ENCODE peak calls at places on chromosomes 6 and 20, in seven cellular contexts. O, S, N, W, Y, I and Q are unnamed samples.

GRCh38 chr6:167788531-167788903 is 38.2 kb upstream of the AFDN start:
- DNase-seq in O (no peak), S (no peak), N (no peak), W (no peak), Y (no peak), I (no peak), Q (no peak)

GRCh38 chr6:148438593-148438992 is 96.0 kb downstream of the SASH1 start:
- DNase-seq in O (no peak), S (no peak), N (no peak), W (no peak), Y (peak), I (no peak), Q (no peak)

GRCh38 chr6:20092071-20092566 is 120.2 kb downstream of the MBOAT1 start:
- DNase-seq in O (peak), S (no peak), N (no peak), W (no peak), Y (peak), I (no peak), Q (peak)

GRCh38 chr20:35004051-35004725 is 48.5 kb downstream of the MYH7B start:
- DNase-seq in O (no peak), S (no peak), N (no peak), W (no peak), Y (no peak), I (peak), Q (no peak)

GRCh38 chr6:90458353-90459224 is 128.3 kb downstream of the MAP3K7 start:
- DNase-seq in O (peak), S (no peak), N (no peak), W (peak), Y (no peak), I (no peak), Q (no peak)

GRCh38 chr6:146281963-146282362 is 253.1 kb downstream of the GRM1 start:
- DNase-seq in O (no peak), S (no peak), N (no peak), W (no peak), Y (no peak), I (no peak), Q (no peak)

GRCh38 chr6:36120979-36121706 is 9.2 kb upstream of the MAPK13 start:
- DNase-seq in O (peak), S (peak), N (no peak), W (peak), Y (peak), I (peak), Q (peak)

GRCh38 chr6:118685823-118686449 is 34.5 kb upstream of the CEP85L start:
- DNase-seq in O (no peak), S (no peak), N (no peak), W (no peak), Y (no peak), I (no peak), Q (no peak)

GRCh38 chr6:157537518-157537917 is 156.5 kb downstream of the ZDHHC14 start:
- DNase-seq in O (no peak), S (no peak), N (no peak), W (no peak), Y (no peak), I (no peak), Q (no peak)

GRCh38 chr6:31582230-31582601 is at the start of gene LTB:
- DNase-seq in O (no peak), S (no peak), N (no peak), W (peak), Y (no peak), I (peak), Q (no peak)

DNA sequence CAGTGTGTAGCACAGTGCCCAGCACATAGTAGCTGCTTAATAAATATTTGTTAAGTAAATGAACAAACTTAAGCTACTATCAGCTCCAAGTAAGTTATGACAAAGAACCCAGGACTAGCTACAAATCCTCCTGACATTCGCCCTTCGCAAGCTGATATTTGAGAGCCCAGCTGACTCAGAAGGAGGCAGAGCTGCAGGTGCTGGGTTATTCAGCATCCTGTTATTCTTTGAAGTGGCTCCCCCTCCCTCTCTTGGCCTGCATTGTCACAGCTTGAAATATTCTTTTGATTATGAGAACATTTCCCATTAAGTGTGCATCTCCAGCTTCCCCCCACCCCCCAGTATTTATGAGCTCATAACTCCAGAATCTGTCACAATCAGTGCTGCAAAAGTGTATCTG is 78.8 kb upstream of the RALY start:
- DNase-seq in O (peak), S (no peak), N (no peak), W (peak), Y (peak), I (no peak), Q (no peak)
- TF ChIP-seq CTCF in O (peak), S (no peak), N (no peak), W (no peak), Y (no peak), I (no peak), Q (peak)

GRCh38 chr20:62694868-62695267 is 13.8 kb upstream of the NTSR1 start:
- DNase-seq in O (no peak), S (no peak), N (no peak), W (no peak), Y (no peak), I (no peak), Q (no peak)

GRCh38 chr20:62692176-62692575 is 16.5 kb upstream of the NTSR1 start:
- DNase-seq in O (no peak), S (no peak), N (no peak), W (no peak), Y (no peak), I (no peak), Q (no peak)

GRCh38 chr20:62693523-62693922 is 15.1 kb upstream of the NTSR1 start:
- DNase-seq in O (no peak), S (no peak), N (no peak), W (no peak), Y (no peak), I (no peak), Q (no peak)

GRCh38 chr20:62695448-62696414 is 12.9 kb upstream of the NTSR1 start:
- DNase-seq in O (no peak), S (no peak), N (no peak), W (no peak), Y (no peak), I (no peak), Q (no peak)

DNA sequence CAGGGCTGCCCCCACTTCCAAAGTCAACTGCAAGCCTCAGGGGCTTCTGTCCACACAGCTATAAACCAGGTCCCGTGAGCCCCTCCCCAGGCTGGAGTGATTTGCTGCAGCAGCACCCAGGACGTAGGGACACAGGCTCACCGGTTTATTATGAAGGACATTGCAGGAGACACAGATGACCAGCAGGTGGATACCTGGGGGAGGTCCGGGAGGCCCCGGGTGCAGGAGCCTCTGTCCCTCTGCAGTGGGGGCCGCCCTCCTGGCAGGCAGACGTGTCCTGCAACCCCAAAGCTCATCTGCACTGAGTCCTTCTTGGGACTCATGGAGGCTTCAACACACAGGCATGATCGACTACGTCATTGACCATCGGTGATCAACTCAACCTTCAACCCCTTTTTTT is 14.5 kb upstream of the NTSR1 start:
- DNase-seq in O (no peak), S (no peak), N (no peak), W (no peak), Y (no peak), I (no peak), Q (no peak)
- TF ChIP-seq CTCF in O (no peak), S (no peak), N (no peak), W (no peak), Y (no peak), I (no peak), Q (no peak)

GRCh38 chr20:21570285-21570992 is 56.6 kb upstream of the NKX2-2 start:
- DNase-seq in O (no peak), S (no peak), N (no peak), W (no peak), Y (no peak), I (no peak), Q (no peak)

GRCh38 chr20:21569586-21569985 is 55.7 kb upstream of the NKX2-2 start:
- DNase-seq in O (no peak), S (no peak), N (no peak), W (no peak), Y (no peak), I (no peak), Q (no peak)

GRCh38 chr20:21574443-21574842 is 60.6 kb upstream of the NKX2-2 start:
- DNase-seq in O (no peak), S (no peak), N (no peak), W (no peak), Y (no peak), I (no peak), Q (no peak)

GRCh38 chr20:21573259-21573658 is 59.4 kb upstream of the NKX2-2 start:
- DNase-seq in O (no peak), S (no peak), N (no peak), W (no peak), Y (no peak), I (no peak), Q (no peak)

DNA sequence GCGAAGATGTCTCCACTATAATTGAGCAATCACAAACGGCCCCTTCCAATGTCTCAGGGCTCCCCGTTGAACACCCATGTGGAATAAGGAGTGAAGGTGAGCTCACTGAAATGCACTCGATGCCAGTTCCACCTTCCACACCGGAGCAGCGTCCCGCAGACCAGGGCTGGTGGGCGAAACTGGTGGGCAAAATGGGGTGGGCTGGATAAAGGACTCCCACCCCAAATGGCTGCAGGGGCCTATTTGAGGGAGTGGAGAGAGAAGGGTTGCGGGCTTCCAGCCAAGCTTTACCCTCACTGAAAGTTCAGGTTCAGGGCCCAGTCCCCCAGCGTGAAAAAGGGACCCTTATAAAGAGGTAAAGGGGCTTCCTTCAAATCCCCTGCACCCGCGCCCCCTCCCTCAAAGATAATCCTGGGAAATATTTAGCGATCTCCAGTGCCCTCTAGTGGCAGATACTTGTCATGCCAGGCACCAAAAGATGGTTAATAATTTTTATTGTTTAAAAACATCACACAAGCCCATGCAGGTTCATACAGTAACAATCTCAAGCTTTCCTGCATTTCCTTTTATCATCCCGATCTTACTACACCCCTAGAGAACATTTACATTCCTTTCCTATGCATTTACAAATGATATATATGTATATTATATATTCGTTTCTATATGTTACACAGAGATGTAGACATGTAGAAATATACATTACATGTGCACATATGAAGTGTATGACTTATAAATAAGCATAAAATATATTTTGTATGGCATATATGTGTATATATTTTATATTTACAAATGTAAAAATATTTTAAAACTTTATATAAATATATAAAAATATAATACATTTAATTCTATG is 58.2 kb upstream of the NKX2-2 start:
- DNase-seq in O (peak), S (no peak), N (no peak), W (no peak), Y (peak), I (no peak), Q (peak)
- TF ChIP-seq CTCF in O (peak), S (peak), N (peak), W (peak), Y (peak), I (peak), Q (peak)

DNA sequence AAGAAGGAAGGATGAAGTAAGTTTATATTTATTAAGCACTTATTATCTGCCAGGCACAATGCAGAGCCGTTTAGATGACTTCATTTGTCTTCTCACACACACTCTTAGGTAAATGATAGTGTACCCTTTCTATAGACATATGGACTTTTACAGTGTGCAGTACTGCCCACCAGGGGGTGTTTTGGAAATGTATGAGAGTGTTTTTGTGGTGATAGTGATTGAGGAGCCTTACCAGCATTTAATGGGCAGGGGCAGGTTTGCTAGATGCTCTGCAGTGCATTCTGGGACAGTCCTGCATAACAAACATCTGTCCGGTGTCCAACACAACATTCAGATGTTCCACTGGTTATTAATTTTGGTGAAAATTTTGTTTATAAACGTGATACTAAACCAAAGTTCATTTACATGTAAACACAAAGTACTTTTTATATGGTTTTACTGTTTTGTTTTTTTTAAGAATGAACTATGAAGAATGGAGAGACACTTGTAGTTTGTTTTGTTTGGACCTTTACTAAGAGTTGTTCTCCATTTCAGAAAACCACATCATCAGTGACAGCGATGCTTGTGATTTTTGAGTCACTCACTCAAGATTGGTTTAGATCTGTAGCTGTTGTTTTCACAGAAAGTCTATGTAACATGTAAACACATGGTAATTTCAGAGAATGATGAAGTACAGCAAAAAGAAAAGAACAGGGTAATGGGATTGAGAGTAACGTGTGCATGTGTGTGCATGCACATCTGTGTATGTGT is 19.9 kb downstream of the KCNS1 start:
- DNase-seq in O (peak), S (no peak), N (no peak), W (no peak), Y (peak), I (no peak), Q (no peak)
- TF ChIP-seq CTCF in O (peak), S (no peak), N (no peak), W (no peak), Y (peak), I (peak), Q (peak)

GRCh38 chr6:4957521-4958231 is 46.2 kb downstream of the RPP40 start:
- DNase-seq in O (no peak), S (no peak), N (no peak), W (no peak), Y (no peak), I (no peak), Q (no peak)
- TF ChIP-seq CTCF in O (peak), S (no peak), N (no peak), W (no peak), Y (no peak), I (no peak), Q (peak)

GRCh38 chr6:100721256-100721655 is 159.9 kb downstream of the ASCC3 start:
- DNase-seq in O (no peak), S (no peak), N (no peak), W (no peak), Y (peak), I (no peak), Q (no peak)

GRCh38 chr6:100724696-100725095 is 156.4 kb downstream of the ASCC3 start:
- DNase-seq in O (no peak), S (no peak), N (no peak), W (no peak), Y (no peak), I (no peak), Q (no peak)

GRCh38 chr6:100724222-100724621 is 156.9 kb downstream of the ASCC3 start:
- DNase-seq in O (no peak), S (no peak), N (no peak), W (no peak), Y (peak), I (no peak), Q (no peak)

DNA sequence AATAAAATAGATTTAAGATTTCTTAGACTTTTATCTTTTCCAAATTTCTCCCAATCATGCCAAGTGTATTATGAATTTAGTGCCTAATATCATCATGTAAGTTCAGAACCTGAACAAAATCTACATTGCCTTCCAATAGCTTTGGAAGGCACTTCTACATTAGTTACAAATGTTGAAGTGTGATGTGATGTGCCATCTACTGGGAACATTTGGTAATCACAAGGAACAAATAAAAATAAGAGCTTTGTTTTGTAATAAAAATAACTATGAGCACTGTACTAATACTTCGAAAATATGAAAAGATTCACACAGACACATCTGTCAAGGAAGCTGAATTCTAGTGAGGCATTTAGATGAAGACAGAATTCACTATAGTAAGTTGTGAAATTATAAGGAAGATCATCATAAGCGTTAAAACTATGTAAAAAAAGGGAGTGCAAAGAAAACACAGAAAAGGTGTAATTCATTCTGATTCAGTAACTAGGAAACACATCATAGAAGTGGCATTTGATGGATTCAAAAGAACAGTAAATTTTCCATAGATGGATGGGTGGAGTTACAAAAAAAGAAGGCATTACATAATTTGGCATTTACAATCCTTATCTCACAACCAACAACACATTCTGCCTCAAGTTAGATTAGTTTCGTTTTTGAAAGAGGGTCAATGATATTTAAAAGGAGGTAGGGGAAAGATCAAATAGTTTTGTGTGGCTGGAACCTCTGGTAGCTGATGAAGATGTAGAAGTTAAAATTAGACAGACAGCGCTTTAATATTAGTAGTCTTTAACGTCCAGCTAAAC is 161.0 kb downstream of the ASCC3 start:
- DNase-seq in O (peak), S (no peak), N (no peak), W (no peak), Y (peak), I (no peak), Q (no peak)
- TF ChIP-seq CTCF in O (no peak), S (no peak), N (no peak), W (peak), Y (peak), I (peak), Q (peak)

DNA sequence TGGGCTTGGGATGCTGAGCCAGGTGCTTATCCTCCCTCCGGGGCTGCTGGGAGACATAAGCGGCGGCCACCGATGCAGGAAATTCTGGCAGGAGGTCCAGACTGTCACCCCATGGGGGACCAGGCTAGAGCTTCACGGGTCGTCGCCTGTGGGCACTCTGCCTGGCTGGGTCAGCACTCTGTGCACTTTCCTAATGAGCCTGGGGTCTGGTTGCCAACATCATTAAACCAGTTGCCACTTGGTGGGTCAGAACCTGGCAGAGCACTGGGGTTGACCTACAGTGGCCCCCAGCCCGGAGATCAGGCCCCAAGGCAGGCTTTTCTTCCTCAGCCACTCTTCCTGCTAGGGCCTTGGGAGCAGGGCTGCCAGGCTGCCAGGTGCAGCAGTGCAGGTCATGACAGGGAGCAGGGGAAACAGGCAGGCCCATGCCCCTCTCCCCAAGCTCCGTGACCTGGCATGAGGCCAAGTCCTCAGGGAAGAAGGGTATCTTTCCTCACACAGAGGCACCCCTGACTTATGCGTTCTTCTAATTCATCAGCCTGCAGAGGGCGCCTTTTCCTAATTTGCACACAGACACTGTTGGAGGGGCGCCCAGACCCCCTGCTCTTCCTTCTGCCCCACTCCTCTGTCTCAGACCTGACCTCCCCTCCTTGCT is 154.5 kb upstream of the MLN start:
- DNase-seq in O (no peak), S (no peak), N (no peak), W (no peak), Y (no peak), I (peak), Q (no peak)
- TF ChIP-seq CTCF in O (peak), S (no peak), N (no peak), W (peak), Y (peak), I (no peak), Q (peak)